ENCODE peak calls at places on chromosome 7, in seven cellular contexts. S is Panc1, Z is A673, I is neural progenitor cell, L is lower lobe of right lung, F is dorsolateral prefrontal cortex, D is OCI-LY7. P is an unnamed sample.
A peak's percentile ranks its signal among the peaks of the same experiment; 100 is the strongest.

GRCh38 chr7:151204383-151205032 is 5.8 kb downstream of the H2BK1 start:
- DNase-seq in L (no peak), Z (no peak), D (no peak), I (no peak), S (no peak), F (no peak), P (no peak)

GRCh38 chr7:131346885-131347592 is 19.4 kb downstream of the MKLN1 start:
- DNase-seq in L (no peak), S (no peak), F (no peak), I (peak; percentile 11), D (no peak), Z (no peak), P (no peak)

GRCh38 chr7:45663167-45663921 is 89.2 kb downstream of the ADCY1 start:
- DNase-seq in S (peak; percentile 8), F (peak; percentile 28), D (peak; percentile 51), I (peak; percentile 52), Z (no peak), L (no peak), P (no peak)

GRCh38 chr7:16891874-16892620 is 10.3 kb upstream of the AGR3 start:
- DNase-seq in F (no peak), Z (no peak), D (no peak), L (no peak), I (no peak), S (no peak), P (no peak)

GRCh38 chr7:98203964-98204605 is 7.2 kb upstream of the BHLHA15 start:
- DNase-seq in L (no peak), F (no peak), S (no peak), D (no peak), I (no peak), Z (no peak), P (no peak)

GRCh38 chr7:6271091-6271658 is 1.2 kb downstream of the CYTH3 start:
- DNase-seq in S (no peak), F (peak; percentile 71), D (no peak), I (peak; percentile 51), L (peak; percentile 68), Z (peak; percentile 76), P (peak; percentile 46)

GRCh38 chr7:70614237-70614984 is 517.5 kb upstream of the GALNT17 start:
- DNase-seq in D (peak; percentile 22), Z (peak; percentile 74), F (peak; percentile 63), I (peak; percentile 81), L (no peak), S (no peak), P (no peak)

GRCh38 chr7:142519077-142519789 is 230.0 kb upstream of the PRSS1 start:
- DNase-seq in F (no peak), I (no peak), Z (no peak), D (no peak), L (no peak), S (no peak), P (no peak)

GRCh38 chr7:16419126-16419525 is 2.2 kb downstream of the CRPPA start:
- DNase-seq in L (no peak), Z (no peak), I (no peak), D (no peak), S (no peak), F (no peak), P (no peak)

GRCh38 chr7:28166982-28167715 is 13.4 kb downstream of the JAZF1 start:
- DNase-seq in F (no peak), I (no peak), Z (no peak), L (no peak), D (peak; percentile 61), S (no peak), P (no peak)
- H3K27ac ChIP-seq in F (no peak overlapping the region), I (no peak overlapping the region), Z (no peak overlapping the region), L (no peak overlapping the region), D (peak overlapping the region; percentile 76), S (no peak overlapping the region), P (no peak overlapping the region)

GRCh38 chr7:117386125-117386709 is 41.1 kb downstream of the ASZ1 start:
- DNase-seq in S (no peak), I (no peak), Z (no peak), D (no peak), F (no peak), L (no peak), P (no peak)
- TF ChIP-seq CTCF in S (peak; percentile 39), I (no peak), Z (no peak), D (peak; percentile 30), F (no peak), L (no peak), P (no peak)

GRCh38 chr7:130009848-130010688 is 41.1 kb downstream of the ZC3HC1 start:
- DNase-seq in S (peak; percentile 94), Z (no peak), L (no peak), I (no peak), F (no peak), D (no peak), P (no peak)
- H3K27ac ChIP-seq in S (peak overlapping the region; percentile 52), Z (no peak overlapping the region), L (no peak overlapping the region), I (no peak overlapping the region), F (no peak overlapping the region), D (no peak overlapping the region), P (no peak overlapping the region)

GRCh38 chr7:128430207-128430606 is 20.4 kb upstream of the IMPDH1 start:
- DNase-seq in L (no peak), F (no peak), I (no peak), D (no peak), Z (no peak), S (no peak), P (no peak)
- TF ChIP-seq CTCF in L (no peak), F (no peak), I (peak; percentile 9), D (no peak), Z (peak; percentile 13), S (peak; percentile 37), P (no peak)

GRCh38 chr7:138246391-138246790 is 170.1 kb downstream of the AKR1D1 start:
- DNase-seq in F (no peak), S (no peak), D (no peak), I (peak; percentile 41), Z (no peak), L (no peak), P (no peak)
- H3K27ac ChIP-seq in F (no peak overlapping the region), S (no peak overlapping the region), D (no peak overlapping the region), I (peak overlapping the region; percentile 46), Z (no peak overlapping the region), L (no peak overlapping the region), P (no peak overlapping the region)

DNA sequence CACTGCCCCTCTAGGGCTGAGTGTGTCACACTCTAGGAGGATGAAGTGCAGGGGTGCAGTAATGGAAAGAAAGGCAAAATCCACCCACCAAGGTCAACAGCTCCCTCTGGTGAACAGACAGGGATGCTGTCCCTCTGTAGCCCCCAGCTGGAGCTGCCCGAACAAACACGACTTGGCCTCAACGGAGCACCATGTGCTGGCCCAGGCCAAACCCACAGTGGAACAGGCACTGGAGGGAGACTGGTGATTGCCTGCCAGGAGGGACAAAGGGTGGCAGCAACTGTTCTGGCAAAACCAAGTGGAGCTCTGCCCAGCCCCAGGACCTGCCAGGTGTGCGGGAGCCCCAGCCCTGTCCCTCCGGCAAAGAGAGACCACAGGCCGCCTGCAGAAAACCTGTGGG is 20.7 kb downstream of the PDIA4 start:
- DNase-seq in L (no peak), I (no peak), Z (no peak), S (no peak), F (no peak), D (no peak), P (no peak)
- TF ChIP-seq CTCF in L (no peak), I (peak; percentile 16), Z (peak; percentile 26), S (no peak), F (no peak), D (peak; percentile 44), P (peak; percentile 18)

DNA sequence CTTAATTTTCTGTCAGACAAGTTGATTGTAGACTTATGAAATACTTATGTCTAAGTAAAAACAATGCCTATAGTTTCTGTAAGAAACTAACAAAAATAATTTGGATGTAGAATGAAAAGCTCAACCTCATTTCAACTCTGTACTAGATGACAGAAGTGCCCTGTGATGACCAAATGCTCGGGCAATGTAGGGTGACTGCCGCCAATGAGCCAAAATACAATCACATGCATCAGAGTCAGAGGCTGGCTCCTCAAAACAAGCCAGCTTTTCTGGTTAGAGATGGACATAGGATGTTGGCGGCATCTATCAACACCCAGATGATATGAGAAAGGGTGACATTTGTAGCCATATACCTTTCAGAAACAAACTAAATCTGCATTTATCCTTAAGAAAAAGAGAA is 23.9 kb downstream of the LMOD2 start:
- DNase-seq in L (no peak), Z (no peak), S (no peak), D (no peak), F (no peak), I (no peak), P (no peak)
- H3K27ac ChIP-seq in L (no peak overlapping the region), Z (no peak overlapping the region), S (no peak overlapping the region), D (no peak overlapping the region), F (no peak overlapping the region), I (no peak overlapping the region), P (no peak overlapping the region)

DNA sequence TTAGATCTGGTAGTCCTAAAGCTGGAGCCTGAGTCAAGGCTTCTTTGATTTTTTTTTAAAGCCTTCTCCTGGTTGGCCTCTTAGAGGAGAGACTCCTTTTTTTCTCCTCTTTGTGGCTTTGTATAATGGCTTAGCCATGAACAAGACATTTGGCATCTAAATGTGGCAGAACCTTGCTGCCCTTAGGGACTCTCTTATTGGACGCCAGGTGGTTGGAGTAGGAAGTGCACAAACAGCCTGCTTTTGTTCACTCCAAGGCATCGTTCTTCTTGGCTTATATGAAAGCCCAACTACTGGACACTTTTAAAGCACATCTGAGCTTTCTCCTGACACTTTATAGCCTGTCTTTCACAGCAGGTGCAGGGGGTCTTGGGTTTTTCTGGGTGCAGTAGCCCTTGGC is 25.0 kb downstream of the ZPBP start:
- DNase-seq in Z (peak; percentile 18), I (peak; percentile 4), S (no peak), L (no peak), F (no peak), D (peak; percentile 16), P (no peak)
- TF ChIP-seq CTCF in Z (peak; percentile 23), I (no peak), S (peak; percentile 43), L (peak; percentile 34), F (no peak), D (peak; percentile 46), P (peak; percentile 48)

GRCh38 chr7:30853576-30853975 is 58.1 kb upstream of the AQP1 start:
- DNase-seq in F (no peak), Z (no peak), L (no peak), S (no peak), I (no peak), D (no peak), P (no peak)
- H3K27ac ChIP-seq in F (no peak overlapping the region), Z (no peak overlapping the region), L (no peak overlapping the region), S (no peak overlapping the region), I (no peak overlapping the region), D (no peak overlapping the region), P (no peak overlapping the region)